ENCODE peak calls at places on chromosomes 13 and 19, in seven cellular contexts. One of them, this sample, is unnamed. For H3K4me1, the result is how much of the 10 kb centered on the place peaks cover.

GRCh38 chr19:4343056-4343844 is at the start of gene MPND:
- DNase-seq in upper lobe of left lung: peak
- DNase-seq in suprapubic skin: peak
- DNase-seq in tibial nerve: peak
- DNase-seq in HepG2: peak
- DNase-seq in transverse colon: peak
- DNase-seq in sigmoid colon: peak
- DNase-seq in this sample: peak

GRCh38 chr19:56315076-56315828 is 613 bp upstream of the ZSCAN5A start:
- DNase-seq in upper lobe of left lung: peak
- DNase-seq in transverse colon: peak
- DNase-seq in sigmoid colon: peak
- DNase-seq in tibial nerve: peak
- DNase-seq in HepG2: peak
- DNase-seq in suprapubic skin: peak
- DNase-seq in this sample: peak

GRCh38 chr19:34712606-34713261 is 21.3 kb upstream of the ZNF181 start:
- DNase-seq in sigmoid colon: no peak
- DNase-seq in upper lobe of left lung: no peak
- DNase-seq in transverse colon: peak
- DNase-seq in suprapubic skin: no peak
- DNase-seq in HepG2: peak
- DNase-seq in tibial nerve: peak
- DNase-seq in this sample: no peak

GRCh38 chr19:47309038-47309437 is 623 bp upstream of the C5AR1 start:
- DNase-seq in upper lobe of left lung: no peak
- DNase-seq in HepG2: no peak
- DNase-seq in suprapubic skin: no peak
- DNase-seq in tibial nerve: no peak
- DNase-seq in sigmoid colon: no peak
- DNase-seq in transverse colon: no peak
- DNase-seq in this sample: no peak

GRCh38 chr19:5338661-5339469 is 1.7 kb downstream of the PTPRS start:
- DNase-seq in upper lobe of left lung: no peak
- DNase-seq in HepG2: no peak
- DNase-seq in tibial nerve: no peak
- DNase-seq in suprapubic skin: no peak
- DNase-seq in sigmoid colon: no peak
- DNase-seq in transverse colon: no peak
- DNase-seq in this sample: no peak

GRCh38 chr19:12937243-12938053 is 961 bp upstream of the CALR start:
- DNase-seq in suprapubic skin: no peak
- DNase-seq in tibial nerve: peak
- DNase-seq in HepG2: peak
- DNase-seq in transverse colon: peak
- DNase-seq in sigmoid colon: peak
- DNase-seq in upper lobe of left lung: no peak
- DNase-seq in this sample: peak

GRCh38 chr13:29456419-29456818 is 139.1 kb downstream of the SLC7A1 start:
- DNase-seq in suprapubic skin: no peak
- DNase-seq in sigmoid colon: no peak
- DNase-seq in HepG2: no peak
- DNase-seq in upper lobe of left lung: no peak
- DNase-seq in transverse colon: no peak
- DNase-seq in tibial nerve: no peak
- DNase-seq in this sample: no peak

GRCh38 chr13:97856001-97856675 is 97.3 kb upstream of the IPO5 start:
- DNase-seq in suprapubic skin: peak
- DNase-seq in HepG2: no peak
- DNase-seq in transverse colon: peak
- DNase-seq in upper lobe of left lung: no peak
- DNase-seq in sigmoid colon: peak
- DNase-seq in tibial nerve: peak
- DNase-seq in this sample: peak

GRCh38 chr13:33583398-33583797 is 234.6 kb upstream of the RFC3 start:
- DNase-seq in sigmoid colon: no peak
- DNase-seq in transverse colon: no peak
- DNase-seq in tibial nerve: no peak
- DNase-seq in suprapubic skin: no peak
- DNase-seq in upper lobe of left lung: no peak
- DNase-seq in HepG2: no peak
- DNase-seq in this sample: no peak

GRCh38 chr19:46299004-46299509 is 2.2 kb downstream of the HIF3A start:
- DNase-seq in suprapubic skin: peak
- DNase-seq in sigmoid colon: peak
- DNase-seq in tibial nerve: peak
- DNase-seq in upper lobe of left lung: peak
- DNase-seq in HepG2: peak
- DNase-seq in transverse colon: peak
- DNase-seq in this sample: peak

GRCh38 chr13:46492946-46493345 is 60.0 kb upstream of the LRCH1 start:
- DNase-seq in transverse colon: no peak
- DNase-seq in suprapubic skin: no peak
- DNase-seq in sigmoid colon: no peak
- DNase-seq in upper lobe of left lung: no peak
- DNase-seq in tibial nerve: peak
- DNase-seq in HepG2: peak
- DNase-seq in this sample: no peak

GRCh38 chr13:93751117-93751516 is 524.5 kb downstream of the GPC6 start:
- DNase-seq in transverse colon: no peak
- DNase-seq in upper lobe of left lung: no peak
- DNase-seq in HepG2: no peak
- DNase-seq in tibial nerve: no peak
- DNase-seq in suprapubic skin: no peak
- DNase-seq in sigmoid colon: no peak
- DNase-seq in this sample: no peak

GRCh38 chr19:35041548-35042055 is at the start of gene HPN:
- DNase-seq in upper lobe of left lung: peak
- DNase-seq in tibial nerve: no peak
- DNase-seq in transverse colon: no peak
- DNase-seq in HepG2: peak
- DNase-seq in sigmoid colon: no peak
- DNase-seq in suprapubic skin: no peak
- DNase-seq in this sample: no peak

GRCh38 chr13:75798353-75799245 is 162.5 kb downstream of the LMO7 start:
- DNase-seq in sigmoid colon: no peak
- DNase-seq in suprapubic skin: no peak
- DNase-seq in tibial nerve: no peak
- DNase-seq in HepG2: no peak
- DNase-seq in upper lobe of left lung: no peak
- DNase-seq in transverse colon: no peak
- DNase-seq in this sample: no peak

GRCh38 chr19:46221981-46222610 is 7.4 kb upstream of the IGFL1 start:
- DNase-seq in upper lobe of left lung: no peak
- DNase-seq in HepG2: no peak
- DNase-seq in transverse colon: no peak
- DNase-seq in suprapubic skin: no peak
- DNase-seq in sigmoid colon: peak
- DNase-seq in tibial nerve: no peak
- DNase-seq in this sample: no peak

GRCh38 chr19:5671600-5671999 is 8.7 kb downstream of the MICOS13 start:
- DNase-seq in HepG2: no peak
- DNase-seq in suprapubic skin: no peak
- DNase-seq in tibial nerve: no peak
- DNase-seq in upper lobe of left lung: no peak
- DNase-seq in sigmoid colon: no peak
- DNase-seq in transverse colon: no peak
- DNase-seq in this sample: no peak

GRCh38 chr13:105611424-105611823 is 924.0 kb downstream of the EFNB2 start:
- DNase-seq in suprapubic skin: no peak
- DNase-seq in sigmoid colon: no peak
- DNase-seq in HepG2: no peak
- DNase-seq in tibial nerve: no peak
- DNase-seq in transverse colon: no peak
- DNase-seq in upper lobe of left lung: no peak
- DNase-seq in this sample: no peak

GRCh38 chr13:74361274-74361673 is 227.1 kb upstream of the KLF12 start:
- DNase-seq in sigmoid colon: no peak
- DNase-seq in transverse colon: no peak
- DNase-seq in upper lobe of left lung: no peak
- DNase-seq in suprapubic skin: no peak
- DNase-seq in HepG2: no peak
- DNase-seq in tibial nerve: no peak
- DNase-seq in this sample: no peak

GRCh38 chr13:40780822-40781401 is 8.5 kb upstream of the SLC25A15 start:
- DNase-seq in transverse colon: no peak
- DNase-seq in sigmoid colon: no peak
- DNase-seq in suprapubic skin: peak
- DNase-seq in tibial nerve: no peak
- DNase-seq in HepG2: peak
- DNase-seq in upper lobe of left lung: no peak
- DNase-seq in this sample: no peak

GRCh38 chr19:28737526-28737925 is 475.4 kb downstream of the UQCRFS1 start:
- DNase-seq in suprapubic skin: no peak
- DNase-seq in upper lobe of left lung: no peak
- DNase-seq in transverse colon: no peak
- DNase-seq in sigmoid colon: no peak
- DNase-seq in tibial nerve: no peak
- DNase-seq in HepG2: no peak
- DNase-seq in this sample: no peak

GRCh38 chr19:2469102-2469914 is 6.6 kb upstream of the GADD45B start:
- DNase-seq in upper lobe of left lung: no peak
- DNase-seq in transverse colon: no peak
- DNase-seq in tibial nerve: no peak
- DNase-seq in suprapubic skin: no peak
- DNase-seq in sigmoid colon: no peak
- DNase-seq in HepG2: no peak
- DNase-seq in this sample: no peak

GRCh38 chr19:33168528-33168927 is 25.6 kb upstream of the LRP3 start:
- DNase-seq in HepG2: no peak
- DNase-seq in sigmoid colon: no peak
- DNase-seq in transverse colon: no peak
- DNase-seq in suprapubic skin: no peak
- DNase-seq in tibial nerve: no peak
- DNase-seq in upper lobe of left lung: no peak
- DNase-seq in this sample: no peak

GRCh38 chr19:17337675-17338439 is 504 bp downstream of the GTPBP3 start:
- DNase-seq in sigmoid colon: no peak
- DNase-seq in suprapubic skin: no peak
- DNase-seq in upper lobe of left lung: peak
- DNase-seq in HepG2: no peak
- DNase-seq in tibial nerve: no peak
- DNase-seq in transverse colon: no peak
- DNase-seq in this sample: no peak
- H3K4me1 ChIP-seq in sigmoid colon: under half
- H3K4me1 ChIP-seq in suprapubic skin: under half
- H3K4me1 ChIP-seq in upper lobe of left lung: under half
- H3K4me1 ChIP-seq in HepG2: half or more
- H3K4me1 ChIP-seq in tibial nerve: under half
- H3K4me1 ChIP-seq in transverse colon: under half
- H3K4me1 ChIP-seq in this sample: under half

GRCh38 chr13:36371185-36371584 is 25.0 kb upstream of the SPART start:
- DNase-seq in tibial nerve: no peak
- DNase-seq in HepG2: no peak
- DNase-seq in transverse colon: no peak
- DNase-seq in upper lobe of left lung: no peak
- DNase-seq in suprapubic skin: no peak
- DNase-seq in sigmoid colon: no peak
- DNase-seq in this sample: no peak
- TF ChIP-seq EP300 in tibial nerve: no peak
- TF ChIP-seq EP300 in HepG2: no peak
- TF ChIP-seq EP300 in transverse colon: no peak
- TF ChIP-seq EP300 in upper lobe of left lung: no peak
- TF ChIP-seq EP300 in suprapubic skin: no peak
- TF ChIP-seq EP300 in sigmoid colon: no peak
- TF ChIP-seq EP300 in this sample: no peak

DNA sequence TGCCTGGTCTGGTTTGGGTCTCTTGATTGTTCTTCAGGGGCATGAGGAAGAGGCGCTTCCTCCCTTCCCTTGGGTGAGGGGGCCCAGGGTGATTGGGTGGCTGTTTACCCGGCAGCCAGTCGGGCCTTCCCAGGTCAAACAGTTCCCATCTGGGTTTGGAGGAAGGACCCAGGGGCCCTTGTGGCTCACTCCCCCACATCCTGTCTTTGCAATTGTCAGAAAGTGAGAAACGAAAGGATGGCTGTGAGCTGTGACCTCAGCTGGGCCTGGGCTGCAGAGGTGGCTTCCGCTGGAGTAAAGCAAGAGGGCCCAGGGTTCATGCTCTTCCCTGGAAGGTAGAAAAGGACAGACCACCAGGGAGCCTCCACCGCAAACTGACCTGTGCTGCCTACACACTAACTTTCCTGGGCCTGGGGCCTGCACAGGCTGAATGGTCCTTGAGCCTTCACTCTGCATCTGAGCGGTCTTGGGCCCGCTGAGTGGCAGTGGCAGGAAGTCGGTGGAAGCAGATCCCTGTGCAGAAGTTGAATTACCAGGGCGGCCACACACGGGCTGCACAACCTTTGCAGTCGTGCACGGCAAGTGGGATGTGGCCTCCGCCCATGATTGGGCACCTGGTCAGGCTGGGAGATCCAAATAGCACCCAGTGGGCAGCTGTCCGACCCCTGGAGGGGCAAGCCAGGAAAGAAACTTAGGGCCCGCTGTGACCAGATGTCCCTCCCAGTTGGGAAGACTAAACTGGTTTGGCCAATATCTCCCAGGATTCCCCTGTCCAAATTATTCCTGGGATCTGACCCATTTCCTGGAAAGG is 5.3 kb upstream of the CD79A start:
- DNase-seq in transverse colon: peak
- DNase-seq in tibial nerve: no peak
- DNase-seq in sigmoid colon: peak
- DNase-seq in suprapubic skin: no peak
- DNase-seq in HepG2: no peak
- DNase-seq in upper lobe of left lung: no peak
- DNase-seq in this sample: no peak
- H3K4me1 ChIP-seq in transverse colon: under half
- H3K4me1 ChIP-seq in tibial nerve: under half
- H3K4me1 ChIP-seq in sigmoid colon: under half
- H3K4me1 ChIP-seq in suprapubic skin: under half
- H3K4me1 ChIP-seq in HepG2: under half
- H3K4me1 ChIP-seq in upper lobe of left lung: half or more
- H3K4me1 ChIP-seq in this sample: under half

DNA sequence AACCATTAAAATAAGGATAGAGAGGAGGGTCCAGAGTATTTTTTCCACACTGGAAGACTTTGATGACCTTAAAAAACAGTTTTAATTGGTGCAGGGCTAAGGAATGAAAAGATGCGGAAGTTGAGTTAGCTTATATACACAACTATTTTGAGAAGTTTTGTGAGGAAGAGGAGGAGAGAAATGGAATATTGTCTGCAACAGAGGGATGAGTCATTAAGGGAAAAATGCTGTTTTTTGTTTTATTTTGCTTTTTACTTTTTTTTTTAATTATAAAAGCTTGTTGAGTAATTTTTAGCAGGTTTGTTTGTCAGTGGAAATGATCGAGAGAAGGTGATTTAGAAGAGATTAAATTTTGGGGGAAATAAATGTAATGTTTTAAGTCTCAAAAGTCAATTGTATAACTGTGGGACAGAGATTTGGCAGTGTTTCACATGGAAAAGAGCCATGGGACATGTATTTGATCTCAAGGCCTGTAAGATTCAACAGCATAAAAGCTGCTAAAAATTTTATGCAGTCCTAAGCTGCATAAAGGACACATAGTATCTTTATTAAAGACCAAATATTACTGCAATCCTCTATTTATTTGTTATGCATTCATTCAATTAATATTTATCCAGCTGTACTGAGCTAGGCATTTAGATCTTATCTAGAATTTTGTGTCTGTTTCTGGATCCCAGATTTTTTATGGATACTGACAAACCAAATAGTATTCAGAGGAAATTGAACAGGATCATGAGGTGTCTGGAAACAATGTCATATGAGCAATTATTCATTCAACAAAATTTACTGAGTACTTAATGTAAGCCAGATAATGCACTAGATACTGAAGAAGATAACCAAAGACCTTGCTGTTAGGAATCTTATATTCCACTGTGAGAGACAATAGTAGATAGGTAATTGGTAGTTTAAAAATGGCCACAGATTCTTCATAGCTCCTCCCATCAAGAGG is 72.7 kb downstream of the DNAJC15 start:
- DNase-seq in sigmoid colon: no peak
- DNase-seq in transverse colon: no peak
- DNase-seq in HepG2: no peak
- DNase-seq in tibial nerve: no peak
- DNase-seq in upper lobe of left lung: no peak
- DNase-seq in suprapubic skin: no peak
- DNase-seq in this sample: no peak
- TF ChIP-seq EP300 in sigmoid colon: no peak
- TF ChIP-seq EP300 in transverse colon: no peak
- TF ChIP-seq EP300 in HepG2: no peak
- TF ChIP-seq EP300 in tibial nerve: no peak
- TF ChIP-seq EP300 in upper lobe of left lung: no peak
- TF ChIP-seq EP300 in suprapubic skin: no peak
- TF ChIP-seq EP300 in this sample: no peak

This sample was measured in esophagus muscularis mucosa.